ENCODE peak calls at places on chromosomes 1 and 21, in four cellular contexts. One of them, this sample, is unnamed.

GRCh38 chr1:30761312-30762151 is 4.0 kb upstream of the LAPTM5 start:
- DNase-seq in AG09309: no peak
- DNase-seq in adrenal gland: no peak
- DNase-seq in body of pancreas: no peak
- DNase-seq in this sample: no peak

GRCh38 chr1:227923353-227924167 is 24.2 kb downstream of the WNT9A start:
- DNase-seq in AG09309: no peak
- DNase-seq in body of pancreas: no peak
- DNase-seq in adrenal gland: no peak
- DNase-seq in this sample: no peak

GRCh38 chr1:60692031-60692430 is 390.3 kb upstream of the NFIA start:
- DNase-seq in AG09309: no peak
- DNase-seq in adrenal gland: no peak
- DNase-seq in body of pancreas: no peak
- DNase-seq in this sample: no peak

GRCh38 chr1:9454494-9455066 is 84.7 kb upstream of the SLC25A33 start:
- DNase-seq in adrenal gland: no peak
- DNase-seq in body of pancreas: no peak
- DNase-seq in AG09309: no peak
- DNase-seq in this sample: no peak

GRCh38 chr1:27552911-27553420 is 51.0 kb downstream of the AHDC1 start:
- DNase-seq in adrenal gland: peak
- DNase-seq in AG09309: no peak
- DNase-seq in body of pancreas: no peak
- DNase-seq in this sample: no peak

GRCh38 chr1:183454377-183454776 is 17.9 kb upstream of the SMG7 start:
- DNase-seq in AG09309: no peak
- DNase-seq in body of pancreas: no peak
- DNase-seq in adrenal gland: no peak
- DNase-seq in this sample: no peak

GRCh38 chr1:114116086-114116485 is 37.6 kb downstream of the SYT6 start:
- DNase-seq in body of pancreas: no peak
- DNase-seq in AG09309: no peak
- DNase-seq in adrenal gland: no peak
- DNase-seq in this sample: no peak

GRCh38 chr1:64539808-64540207 is 69.9 kb downstream of the CACHD1 start:
- DNase-seq in adrenal gland: peak
- DNase-seq in body of pancreas: peak
- DNase-seq in AG09309: no peak
- DNase-seq in this sample: no peak

GRCh38 chr1:172537827-172538391 is 5.0 kb downstream of the SUCO start:
- DNase-seq in AG09309: no peak
- DNase-seq in body of pancreas: no peak
- DNase-seq in adrenal gland: no peak
- DNase-seq in this sample: no peak

GRCh38 chr1:12087797-12088314 is 24.8 kb downstream of the TNFRSF8 start:
- DNase-seq in AG09309: no peak
- DNase-seq in body of pancreas: no peak
- DNase-seq in adrenal gland: no peak
- DNase-seq in this sample: no peak

GRCh38 chr21:42518216-42518615 is 4.6 kb downstream of the SLC37A1 start:
- DNase-seq in adrenal gland: peak
- DNase-seq in body of pancreas: no peak
- DNase-seq in AG09309: peak
- DNase-seq in this sample: no peak

GRCh38 chr1:116178837-116179236 is 67.6 kb downstream of the MAB21L3 start:
- DNase-seq in adrenal gland: no peak
- DNase-seq in AG09309: no peak
- DNase-seq in body of pancreas: peak
- DNase-seq in this sample: peak

GRCh38 chr1:55634516-55634915 is 419.4 kb upstream of the USP24 start:
- DNase-seq in body of pancreas: no peak
- DNase-seq in AG09309: no peak
- DNase-seq in adrenal gland: no peak
- DNase-seq in this sample: peak

GRCh38 chr1:197066719-197067456 is at the start of gene F13B:
- DNase-seq in body of pancreas: no peak
- DNase-seq in adrenal gland: no peak
- DNase-seq in AG09309: no peak
- DNase-seq in this sample: no peak

DNA sequence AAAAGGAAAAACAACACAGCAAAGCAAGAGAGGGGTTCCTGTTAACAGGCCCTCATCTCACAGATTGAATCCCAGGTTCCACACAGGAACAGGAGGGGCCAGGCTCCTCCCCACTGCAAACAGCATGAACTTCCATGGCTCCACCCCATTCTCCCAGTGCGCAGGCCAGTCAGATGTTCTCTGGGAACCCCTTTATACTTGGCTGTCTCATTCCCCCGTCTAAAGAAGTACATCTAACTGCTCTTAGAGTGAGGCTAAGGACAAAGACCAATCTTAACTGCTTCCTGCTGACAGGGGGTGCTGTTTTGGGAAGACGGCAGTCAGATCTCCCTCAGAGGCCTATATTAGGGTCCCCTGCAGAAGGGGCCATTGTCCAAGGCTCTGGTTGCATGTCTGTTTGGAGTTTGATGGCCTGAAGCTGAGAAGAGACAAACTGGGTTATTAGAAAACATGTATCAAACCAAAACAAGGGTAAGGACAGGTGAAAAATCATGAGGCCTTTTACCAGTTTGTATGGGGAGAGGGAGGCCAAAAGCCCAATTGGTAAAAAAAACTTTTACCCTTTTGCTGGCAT is 10.5 kb upstream of the NASP start:
- DNase-seq in adrenal gland: no peak
- DNase-seq in AG09309: no peak
- DNase-seq in body of pancreas: no peak
- DNase-seq in this sample: no peak
- TF ChIP-seq CTCF in adrenal gland: no peak
- TF ChIP-seq CTCF in AG09309: no peak
- TF ChIP-seq CTCF in body of pancreas: no peak
- TF ChIP-seq CTCF in this sample: no peak

DNA sequence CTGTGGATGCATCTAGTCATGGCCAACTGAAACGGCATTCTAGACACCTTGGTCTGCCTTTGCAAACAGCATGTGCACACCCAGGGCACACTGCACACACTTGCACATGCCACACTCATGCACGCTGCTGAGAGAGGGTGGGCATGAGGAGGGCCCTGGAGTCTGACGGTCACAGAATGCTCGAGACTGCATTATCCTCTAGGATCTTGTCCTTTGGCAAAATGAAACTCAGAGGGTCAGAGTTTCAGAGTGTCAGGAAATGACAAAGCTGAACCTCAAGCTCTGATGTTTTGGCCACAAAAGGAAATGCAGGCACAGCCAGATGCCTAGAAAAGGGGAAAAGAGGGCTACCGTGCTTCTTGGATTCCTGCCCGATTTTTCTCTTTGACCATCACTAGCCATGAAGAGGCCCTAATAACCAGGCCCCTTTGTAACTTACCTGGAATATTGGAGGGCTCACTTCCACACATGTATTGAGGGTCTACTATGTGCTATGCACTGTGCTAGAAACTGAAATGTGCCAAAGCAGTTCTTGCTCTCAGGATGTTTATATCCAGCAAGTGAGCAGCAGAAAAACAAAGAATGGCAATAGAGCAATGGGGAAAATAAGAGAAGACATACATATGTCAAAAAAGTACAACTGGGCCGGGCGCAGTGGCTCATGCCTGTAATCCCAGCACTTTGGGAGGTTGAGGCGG is 65.4 kb downstream of the TOMM20 start:
- DNase-seq in adrenal gland: no peak
- DNase-seq in body of pancreas: no peak
- DNase-seq in AG09309: no peak
- DNase-seq in this sample: no peak
- H3K4me3 ChIP-seq in adrenal gland: no peak
- H3K4me3 ChIP-seq in body of pancreas: no peak
- H3K4me3 ChIP-seq in AG09309: no peak
- H3K4me3 ChIP-seq in this sample: no peak

GRCh38 chr21:25039461-25040380 is 567.6 kb downstream of the MRPL39 start:
- DNase-seq in adrenal gland: no peak
- DNase-seq in body of pancreas: no peak
- DNase-seq in AG09309: no peak
- DNase-seq in this sample: peak

GRCh38 chr21:25031750-25032149 is 575.5 kb downstream of the MRPL39 start:
- DNase-seq in adrenal gland: no peak
- DNase-seq in body of pancreas: no peak
- DNase-seq in AG09309: no peak
- DNase-seq in this sample: no peak

GRCh38 chr21:25036775-25037174 is 570.5 kb downstream of the MRPL39 start:
- DNase-seq in AG09309: no peak
- DNase-seq in adrenal gland: no peak
- DNase-seq in body of pancreas: no peak
- DNase-seq in this sample: no peak
- TF ChIP-seq CTCF in AG09309: no peak
- TF ChIP-seq CTCF in adrenal gland: no peak
- TF ChIP-seq CTCF in body of pancreas: no peak
- TF ChIP-seq CTCF in this sample: no peak

DNA sequence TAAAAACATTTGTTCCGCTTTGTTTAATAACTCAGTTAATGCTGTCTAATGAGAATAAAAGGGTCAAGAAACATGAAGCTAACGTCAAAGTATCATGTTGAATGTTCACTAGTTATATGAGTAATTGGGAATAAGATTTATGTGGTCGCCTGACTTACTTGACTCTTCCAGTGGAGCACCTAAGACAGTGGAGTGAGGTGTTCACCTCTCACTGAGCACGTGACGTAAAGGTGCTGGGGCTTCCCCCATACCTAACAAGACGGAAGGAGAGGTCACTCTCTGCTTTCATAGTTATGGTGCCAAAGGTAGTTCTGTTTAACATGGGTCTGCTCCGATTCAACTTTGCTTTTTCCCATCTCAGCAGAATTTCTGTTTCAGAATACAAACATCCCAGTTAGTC is 686 bp downstream of the KMO start:
- DNase-seq in AG09309: no peak
- DNase-seq in body of pancreas: no peak
- DNase-seq in adrenal gland: no peak
- DNase-seq in this sample: no peak
- H3K4me3 ChIP-seq in AG09309: no peak
- H3K4me3 ChIP-seq in body of pancreas: no peak
- H3K4me3 ChIP-seq in adrenal gland: no peak
- H3K4me3 ChIP-seq in this sample: no peak

GRCh38 chr1:155250633-155251449 is 4.4 kb downstream of the ENTREP3 start:
- DNase-seq in AG09309: no peak
- DNase-seq in body of pancreas: peak
- DNase-seq in adrenal gland: peak
- DNase-seq in this sample: no peak
- TF ChIP-seq CTCF in AG09309: peak
- TF ChIP-seq CTCF in body of pancreas: peak
- TF ChIP-seq CTCF in adrenal gland: peak
- TF ChIP-seq CTCF in this sample: peak

DNA sequence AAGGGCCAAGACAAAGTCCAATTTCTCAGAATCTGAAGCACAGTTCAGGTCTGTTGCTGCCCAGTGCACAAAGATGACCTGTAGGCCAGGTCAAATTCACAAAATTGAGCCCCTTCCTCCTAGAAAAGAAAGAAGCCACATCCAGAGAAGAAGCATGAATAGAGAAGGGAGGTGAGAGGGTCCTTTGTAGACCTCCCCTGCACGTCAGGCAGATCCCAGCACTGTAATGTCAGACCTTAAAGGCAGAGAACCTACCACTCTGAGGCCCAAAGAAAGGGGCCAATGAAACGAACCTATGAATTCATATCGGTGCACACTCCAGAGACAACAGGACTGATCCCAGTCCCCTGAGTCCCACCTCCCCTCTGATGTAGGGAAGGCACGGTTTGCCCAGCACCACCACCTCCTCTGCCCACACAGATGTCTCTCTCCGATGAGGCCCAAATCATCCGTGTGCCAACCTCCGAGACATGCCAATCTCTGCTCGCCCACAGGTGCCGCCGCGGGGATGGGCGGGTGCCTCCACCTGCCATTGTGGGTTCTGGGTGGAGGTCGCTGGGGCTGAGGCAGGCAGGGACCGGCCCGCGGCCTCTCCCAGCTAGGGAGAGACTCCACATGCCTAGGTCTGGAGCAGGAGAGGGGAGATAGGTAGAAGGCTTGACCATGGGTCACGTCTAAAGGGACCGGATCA is 42.2 kb downstream of the RRAGC start:
- DNase-seq in body of pancreas: no peak
- DNase-seq in AG09309: no peak
- DNase-seq in adrenal gland: no peak
- DNase-seq in this sample: no peak
- H3K4me3 ChIP-seq in body of pancreas: no peak
- H3K4me3 ChIP-seq in AG09309: no peak
- H3K4me3 ChIP-seq in adrenal gland: no peak
- H3K4me3 ChIP-seq in this sample: no peak

DNA sequence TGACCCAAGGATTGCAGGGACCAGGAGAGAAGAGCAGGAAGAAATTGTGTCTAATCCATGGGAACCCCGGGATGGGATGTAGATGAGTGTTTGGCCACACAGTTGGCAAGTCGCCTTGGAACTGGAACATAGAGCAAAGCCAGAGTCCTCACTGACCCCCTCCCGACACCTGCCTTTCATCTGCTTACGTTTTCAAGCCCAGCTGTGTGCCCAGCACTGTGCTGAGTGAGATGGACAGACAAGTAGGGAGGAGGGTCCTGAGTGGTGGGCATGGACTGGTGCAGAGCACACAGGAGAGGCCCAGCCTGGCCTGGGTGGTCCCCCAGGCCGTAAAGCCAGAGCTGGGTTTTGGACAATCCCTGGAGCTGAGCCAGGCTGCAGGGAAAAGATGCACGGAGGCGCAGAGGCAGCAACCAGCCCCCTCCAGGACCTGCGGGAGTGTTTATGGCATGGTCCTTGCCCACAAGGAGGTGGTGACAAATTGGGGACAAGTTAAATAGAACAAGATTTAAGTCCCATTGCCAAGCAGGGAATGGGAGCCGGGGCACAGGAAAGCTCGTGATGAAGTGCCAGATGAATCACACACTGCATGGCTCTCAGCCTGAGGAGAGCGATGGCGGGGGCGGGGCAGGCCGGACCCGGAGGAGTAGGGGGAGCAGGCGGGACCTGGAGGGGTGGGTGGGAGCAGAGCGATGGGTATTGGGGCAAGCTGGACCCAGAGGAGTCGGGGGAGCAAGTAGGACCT is 157.8 kb upstream of the VAMP3 start:
- DNase-seq in AG09309: no peak
- DNase-seq in body of pancreas: no peak
- DNase-seq in adrenal gland: no peak
- DNase-seq in this sample: no peak
- TF ChIP-seq CTCF in AG09309: no peak
- TF ChIP-seq CTCF in body of pancreas: no peak
- TF ChIP-seq CTCF in adrenal gland: no peak
- TF ChIP-seq CTCF in this sample: no peak

GRCh38 chr1:201473296-201473695 is 4.3 kb upstream of the PHLDA3 start:
- DNase-seq in adrenal gland: no peak
- DNase-seq in AG09309: no peak
- DNase-seq in body of pancreas: no peak
- DNase-seq in this sample: no peak
- H3K4me3 ChIP-seq in adrenal gland: no peak
- H3K4me3 ChIP-seq in AG09309: no peak
- H3K4me3 ChIP-seq in body of pancreas: no peak
- H3K4me3 ChIP-seq in this sample: no peak